ENCODE peak calls at places on chromosomes 1 and 21, in nine cellular contexts. E is GM13976, P is heart right ventricle, O is astrocyte, B is HFFc6, M is hepatocyte, Z is thoracic aorta, U is OCI-LY7, R is endothelial cell. I is an unnamed sample.

GRCh38 chr1:160149235-160149634 is 2.2 kb upstream of the ATP1A4 start:
- DNase-seq in E (no peak), P (no peak), R (no peak), O (no peak), B (peak; percentile 28), M (no peak), U (no peak), Z (no peak), I (no peak)

GRCh38 chr1:230831706-230832105 is 36.6 kb downstream of the C1orf198 start:
- DNase-seq in U (no peak), R (no peak), M (no peak), B (no peak), O (no peak), P (no peak), Z (no peak), E (no peak), I (no peak)

GRCh38 chr1:219247441-219247840 is 73.8 kb downstream of the LYPLAL1 start:
- DNase-seq in U (no peak), Z (no peak), M (no peak), B (no peak), E (no peak), O (no peak), R (no peak), P (no peak), I (no peak)

GRCh38 chr1:62247391-62248168 is 52.9 kb downstream of the L1TD1 start:
- DNase-seq in R (no peak), O (no peak), E (no peak), P (no peak), M (no peak), B (no peak), U (no peak), Z (no peak), I (no peak)

GRCh38 chr1:227899141-227899819 is 48.5 kb downstream of the WNT9A start:
- DNase-seq in M (no peak), E (no peak), R (peak; percentile 1), Z (no peak), U (no peak), B (no peak), P (no peak), O (no peak), I (no peak)

GRCh38 chr1:209761021-209761635 is 5.3 kb downstream of the TRAF3IP3 start:
- DNase-seq in O (no peak), M (no peak), B (peak; percentile 3), R (no peak), U (no peak), P (no peak), Z (no peak), E (no peak), I (no peak)

GRCh38 chr1:102032534-102032933 is 35.8 kb upstream of the OLFM3 start:
- DNase-seq in U (no peak), O (no peak), E (no peak), Z (no peak), P (no peak), R (no peak), M (no peak), B (no peak), I (no peak)

GRCh38 chr1:222288056-222288455 is 259.8 kb downstream of the HHIPL2 start:
- DNase-seq in P (no peak), U (no peak), B (peak; percentile 22), E (no peak), R (no peak), O (no peak), Z (no peak), M (peak; percentile 43), I (no peak)

GRCh38 chr21:16427587-16428087 is 697.9 kb downstream of the USP25 start:
- DNase-seq in P (no peak), E (no peak), Z (no peak), B (no peak), M (no peak), R (no peak), O (no peak), U (no peak), I (no peak)

GRCh38 chr1:209389258-209389657 is 194.3 kb upstream of the CAMK1G start:
- DNase-seq in M (no peak), B (peak; percentile 92), Z (no peak), P (no peak), R (no peak), E (no peak), O (peak; percentile 98), U (no peak), I (no peak)

GRCh38 chr1:112849425-112849966 is 106.5 kb downstream of the SLC16A1 start:
- DNase-seq in B (no peak), M (peak; percentile 70), U (no peak), Z (no peak), O (peak; percentile 56), P (peak; percentile 5), E (no peak), R (peak; percentile 48), I (no peak)

GRCh38 chr1:3924871-3925655 is 25.0 kb upstream of the C1orf174 start:
- DNase-seq in E (no peak), U (no peak), R (no peak), B (no peak), O (no peak), Z (no peak), P (no peak), M (no peak), I (no peak)

GRCh38 chr1:15215116-15215515 is 31.9 kb upstream of the FHAD1 start:
- DNase-seq in U (no peak), R (no peak), O (no peak), E (no peak), P (no peak), M (no peak), Z (no peak), B (no peak), I (no peak)

GRCh38 chr1:24255226-24255625 is 63.9 kb upstream of the GRHL3 start:
- DNase-seq in O (no peak), E (no peak), Z (no peak), B (no peak), P (no peak), M (no peak), U (no peak), R (no peak), I (no peak)

GRCh38 chr1:24252185-24252584 is 65.1 kb upstream of the IFNLR1 start:
- DNase-seq in O (no peak), Z (no peak), M (no peak), R (no peak), U (no peak), P (no peak), B (no peak), E (no peak), I (no peak)

GRCh38 chr1:24254783-24255182 is 64.4 kb upstream of the GRHL3 start:
- DNase-seq in B (no peak), O (no peak), U (no peak), M (no peak), E (no peak), Z (no peak), R (no peak), P (no peak), I (no peak)

GRCh38 chr1:24251501-24251900 is 64.4 kb upstream of the IFNLR1 start:
- DNase-seq in E (no peak), R (no peak), B (no peak), O (no peak), M (no peak), U (no peak), P (no peak), Z (no peak), I (no peak)

DNA sequence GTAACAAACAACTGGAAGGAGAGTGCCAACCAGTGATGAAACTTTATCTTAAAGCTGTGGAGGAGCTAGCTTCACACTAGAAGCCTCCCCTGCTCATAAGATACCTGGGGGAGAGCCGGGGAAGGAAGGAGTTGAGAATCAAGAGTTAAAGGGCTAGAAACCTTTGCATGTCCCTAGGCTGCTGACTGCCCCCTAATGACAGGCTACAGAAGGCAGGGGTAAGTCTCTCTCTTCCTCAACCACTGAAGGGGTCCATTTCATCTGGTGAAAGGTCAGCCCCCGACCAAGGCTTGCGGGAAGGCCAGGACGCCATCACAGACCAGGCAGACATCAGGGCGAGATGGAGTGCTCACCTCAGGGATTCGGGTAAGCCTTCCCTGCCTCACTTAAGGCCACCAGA is 65.6 kb upstream of the GRHL3 start:
- DNase-seq in M (no peak), Z (no peak), P (no peak), E (no peak), B (no peak), O (no peak), R (no peak), U (peak; percentile 25), I (no peak)
- TF ChIP-seq CTCF in M (no peak), Z (no peak), P (no peak), E (no peak), B (peak; percentile 16), O (no peak), R (no peak), U (peak; percentile 67), I (peak; percentile 16)

GRCh38 chr1:104019675-104020049 is 270.0 kb downstream of the AMY1C start:
- DNase-seq in B (no peak), P (no peak), O (no peak), E (no peak), Z (no peak), U (no peak), M (no peak), R (no peak), I (no peak)

GRCh38 chr1:104018922-104019674 is 269.4 kb downstream of the AMY1C start:
- DNase-seq in P (no peak), Z (no peak), U (no peak), B (no peak), R (no peak), E (no peak), O (no peak), M (no peak), I (no peak)
- TF ChIP-seq CTCF in P (no peak), Z (no peak), U (no peak), B (no peak), R (peak; percentile 27), E (no peak), O (no peak), M (no peak), I (no peak)

GRCh38 chr1:25199876-25200620 is 32.3 kb downstream of the SYF2 start:
- DNase-seq in O (no peak), M (no peak), E (no peak), B (no peak), Z (no peak), P (no peak), U (no peak), R (no peak), I (no peak)

GRCh38 chr1:25196830-25197229 is 35.5 kb downstream of the SYF2 start:
- DNase-seq in E (no peak), P (no peak), M (no peak), Z (no peak), U (no peak), R (no peak), B (no peak), O (no peak), I (no peak)

GRCh38 chr1:25197235-25197930 is 34.9 kb downstream of the SYF2 start:
- DNase-seq in E (no peak), M (no peak), P (no peak), Z (no peak), B (no peak), R (no peak), O (no peak), U (no peak), I (no peak)

GRCh38 chr1:25197982-25198681 is 34.2 kb downstream of the SYF2 start:
- DNase-seq in Z (no peak), P (no peak), R (no peak), M (no peak), E (no peak), B (no peak), U (no peak), O (no peak), I (no peak)

GRCh38 chr1:25198731-25199231 is 33.5 kb downstream of the SYF2 start:
- DNase-seq in U (no peak), Z (no peak), P (peak; percentile 20), M (no peak), E (no peak), B (no peak), R (no peak), O (peak; percentile 11), I (no peak)
- TF ChIP-seq CTCF in U (peak; percentile 18), Z (peak; percentile 42), P (peak; percentile 15), M (no peak), E (no peak), B (no peak), R (no peak), O (no peak), I (no peak)

GRCh38 chr21:43268804-43269186 is 100.0 kb downstream of the CRYAA start:
- DNase-seq in B (no peak), Z (no peak), O (no peak), R (no peak), P (no peak), U (no peak), E (no peak), M (no peak), I (no peak)
- TF ChIP-seq CTCF in B (no peak), Z (no peak), O (no peak), R (no peak), P (no peak), U (no peak), E (no peak), M (no peak), I (no peak)